ENCODE peak calls at places on chromosome 6, in nine cellular contexts. O is tibial artery, Q is cardiac muscle cell, I is H1, F is endothelial cell of umbilical vein, C is RWPE1, M is kidney epithelial cell, G is endothelial cell, T is fibroblast of the aortic adventitia. U is an unnamed sample.
A peak's percentile ranks its signal among the peaks of the same experiment; 100 is the strongest.

GRCh38 chr6:98835149-98836024 is 1.0 kb downstream of the POU3F2 start:
- DNase-seq in O (no peak), Q (no peak), I (peak; percentile 73), F (no peak), C (no peak), M (no peak), G (peak; percentile 35), T (no peak), U (no peak)

GRCh38 chr6:31114970-31115849 is 610 bp downstream of the PSORS1C1 start:
- DNase-seq in O (no peak), Q (peak; percentile 65), I (no peak), F (peak; percentile 51), C (peak; percentile 38), M (no peak), G (no peak), T (peak; percentile 66), U (no peak)

GRCh38 chr6:135630789-135631376 is 133.3 kb upstream of the AHI1 start:
- DNase-seq in O (no peak), Q (no peak), I (no peak), F (peak; percentile 91), C (no peak), M (no peak), G (peak; percentile 24), T (no peak), U (no peak)

GRCh38 chr6:11161031-11161966 is 49.8 kb upstream of the ERVFRD-1 start:
- DNase-seq in O (no peak), Q (no peak), I (no peak), F (no peak), C (no peak), M (peak; percentile 28), G (no peak), T (no peak), U (no peak)

GRCh38 chr6:107600936-107601335 is 111.0 kb downstream of the SOBP start:
- DNase-seq in O (no peak), Q (peak; percentile 83), I (no peak), F (peak; percentile 56), C (peak; percentile 85), M (peak; percentile 39), G (peak; percentile 26), T (peak; percentile 86), U (no peak)

GRCh38 chr6:71510057-71510713 is 221.6 kb downstream of the OGFRL1 start:
- DNase-seq in O (peak; percentile 49), Q (peak; percentile 80), I (peak; percentile 56), F (peak; percentile 79), C (peak; percentile 53), M (peak; percentile 34), G (peak; percentile 58), T (peak; percentile 87), U (no peak)

GRCh38 chr6:170584954-170585498 is 589 bp upstream of the PDCD2 start:
- DNase-seq in O (no peak), Q (no peak), I (peak; percentile 54), F (peak; percentile 5), C (peak; percentile 13), M (no peak), G (no peak), T (no peak), U (no peak)

GRCh38 chr6:90333928-90334327 is 37.3 kb upstream of the BACH2 start:
- DNase-seq in O (no peak), Q (no peak), I (no peak), F (no peak), C (no peak), M (no peak), G (no peak), T (no peak), U (no peak)

GRCh38 chr6:30163090-30163917 is at the start of gene TRIM15:
- DNase-seq in O (no peak), Q (no peak), I (no peak), F (no peak), C (peak; percentile 60), M (no peak), G (no peak), T (no peak), U (no peak)

GRCh38 chr6:120873125-120873865 is 461.0 kb downstream of the TBC1D32 start:
- DNase-seq in O (no peak), Q (no peak), I (no peak), F (no peak), C (no peak), M (no peak), G (no peak), T (no peak), U (no peak)

GRCh38 chr6:56891754-56892153 is 63.2 kb upstream of the BEND6 start:
- DNase-seq in O (no peak), Q (no peak), I (no peak), F (no peak), C (no peak), M (no peak), G (no peak), T (peak; percentile 45), U (no peak)

GRCh38 chr6:125947581-125947980 is 9.0 kb upstream of the HINT3 start:
- DNase-seq in O (no peak), Q (peak; percentile 64), I (no peak), F (peak; percentile 47), C (peak; percentile 57), M (no peak), G (no peak), T (peak; percentile 91), U (no peak)

GRCh38 chr6:25981529-25982263 is 19.1 kb downstream of the TRIM38 start:
- DNase-seq in O (no peak), Q (no peak), I (no peak), F (no peak), C (no peak), M (no peak), G (no peak), T (no peak), U (no peak)

GRCh38 chr6:111722220-111722731 is 116.6 kb upstream of the TRAF3IP2 start:
- DNase-seq in O (no peak), Q (peak; percentile 88), I (no peak), F (no peak), C (no peak), M (no peak), G (no peak), T (peak; percentile 93), U (no peak)

GRCh38 chr6:25732468-25733198 is 21.9 kb upstream of the SLC17A4 start:
- DNase-seq in O (no peak), Q (no peak), I (no peak), F (no peak), C (no peak), M (no peak), G (no peak), T (no peak), U (no peak)

GRCh38 chr6:91509711-91510110 is 922.8 kb upstream of the MAP3K7 start:
- DNase-seq in O (no peak), Q (no peak), I (no peak), F (peak; percentile 16), C (no peak), M (no peak), G (no peak), T (no peak), U (no peak)

GRCh38 chr6:47083586-47084047 is 41.5 kb upstream of the ADGRF1 start:
- DNase-seq in O (peak; percentile 85), Q (peak; percentile 99), I (no peak), F (peak; percentile 83), C (peak; percentile 28), M (no peak), G (no peak), T (peak; percentile 99), U (no peak)

GRCh38 chr6:136549359-136550044 is 720 bp downstream of the MAP7 start:
- DNase-seq in O (no peak), Q (no peak), I (peak; percentile 83), F (no peak), C (peak; percentile 19), M (no peak), G (peak; percentile 11), T (no peak), U (no peak)

DNA sequence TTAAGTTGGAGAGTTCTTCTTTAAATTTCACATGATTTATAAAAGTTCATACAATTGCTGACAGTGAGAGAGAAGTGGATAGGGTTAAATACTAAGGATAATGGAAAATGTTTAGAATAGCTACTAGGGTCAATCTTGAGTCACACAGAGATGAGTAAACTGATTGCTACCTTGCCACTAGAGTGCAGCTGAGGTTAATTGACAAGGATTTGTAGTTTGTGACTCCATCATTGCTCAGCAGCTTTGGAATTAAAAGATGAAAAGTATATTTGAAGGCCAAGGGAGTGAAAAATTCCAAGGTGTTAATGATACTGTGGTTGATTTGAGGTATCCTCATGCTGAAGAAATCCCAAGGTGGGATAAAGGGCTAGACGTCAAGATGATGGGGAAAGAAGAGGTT is 524.0 kb downstream of the UTRN start:
- DNase-seq in O (no peak), Q (no peak), I (no peak), F (no peak), C (peak; percentile 44), M (no peak), G (no peak), T (no peak), U (no peak)
- TF ChIP-seq CTCF in O (no peak), Q (no peak), I (no peak), F (no peak), C (no peak), M (no peak), G (no peak), T (no peak), U (no peak)

DNA sequence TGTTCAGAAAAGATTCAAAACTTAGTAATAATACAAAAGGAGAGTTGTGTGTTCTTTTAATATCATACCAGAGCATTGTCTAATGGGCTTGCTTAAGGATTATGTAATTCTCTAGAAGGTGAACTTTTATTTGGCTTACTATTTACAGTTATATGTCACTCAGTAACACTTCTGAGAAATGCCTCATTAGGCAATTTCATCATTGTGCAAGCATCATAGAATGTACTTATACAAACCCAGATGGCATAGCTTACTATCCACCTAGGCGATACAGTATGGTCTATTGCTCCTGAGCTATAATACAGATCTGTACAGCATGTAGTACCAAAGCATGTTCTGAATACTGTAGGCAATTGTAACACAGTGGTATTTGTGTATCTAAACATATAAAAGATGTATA is 340.1 kb downstream of the PHF3 start:
- DNase-seq in O (no peak), Q (peak; percentile 21), I (no peak), F (no peak), C (no peak), M (no peak), G (no peak), T (no peak), U (no peak)
- TF ChIP-seq CTCF in O (no peak), Q (no peak), I (no peak), F (no peak), C (no peak), M (no peak), G (no peak), T (no peak), U (no peak)

GRCh38 chr6:27650620-27651370 is 177.9 kb upstream of the ZNF184 start:
- DNase-seq in O (no peak), Q (peak; percentile 71), I (peak; percentile 92), F (peak; percentile 22), C (no peak), M (no peak), G (peak; percentile 78), T (peak; percentile 26), U (peak; percentile 72)
- TF ChIP-seq CTCF in O (no peak), Q (peak; percentile 33), I (no peak), F (peak; percentile 17), C (peak; percentile 5), M (peak; percentile 25), G (peak; percentile 56), T (no peak), U (peak; percentile 61)

GRCh38 chr6:68575765-68576439 is 59.2 kb upstream of the ADGRB3 start:
- DNase-seq in O (no peak), Q (peak; percentile 5), I (peak; percentile 62), F (no peak), C (no peak), M (no peak), G (peak; percentile 6), T (no peak), U (peak; percentile 4)

GRCh38 chr6:68572975-68573374 is 62.1 kb upstream of the ADGRB3 start:
- DNase-seq in O (no peak), Q (no peak), I (no peak), F (no peak), C (no peak), M (no peak), G (no peak), T (no peak), U (no peak)

GRCh38 chr6:68572525-68572924 is 62.6 kb upstream of the ADGRB3 start:
- DNase-seq in O (no peak), Q (peak; percentile 16), I (peak; percentile 67), F (no peak), C (peak; percentile 19), M (no peak), G (peak; percentile 34), T (no peak), U (peak; percentile 2)
- TF ChIP-seq CTCF in O (no peak), Q (peak; percentile 23), I (peak; percentile 18), F (no peak), C (peak; percentile 16), M (peak; percentile 61), G (no peak), T (peak; percentile 14), U (peak; percentile 64)